ENCODE peak calls at places on chromosome 10, in ten cellular contexts. One of them, this sample, is unnamed.

GRCh38 chr10:84427903-84428650 is 99.7 kb downstream of the CCSER2 start:
- DNase-seq in smooth muscle cell of the brain vasculature: no peak
- DNase-seq in midbrain: no peak
- DNase-seq in chondrocyte: no peak
- DNase-seq in activated naive CD4-positive, alpha-beta T cell: no peak
- DNase-seq in thoracic aorta: no peak
- DNase-seq in IMR-90: peak
- DNase-seq in PC-3: peak
- DNase-seq in T-helper 1 cell: no peak
- DNase-seq in activated T-helper 1 cell treated with Interleukin-2 at 50 U/mL for 16 hours: no peak
- DNase-seq in this sample: no peak

GRCh38 chr10:17227367-17228080 is 517 bp upstream of the VIM start:
- DNase-seq in smooth muscle cell of the brain vasculature: no peak
- DNase-seq in midbrain: no peak
- DNase-seq in chondrocyte: no peak
- DNase-seq in activated naive CD4-positive, alpha-beta T cell: no peak
- DNase-seq in thoracic aorta: no peak
- DNase-seq in IMR-90: peak
- DNase-seq in PC-3: no peak
- DNase-seq in T-helper 1 cell: peak
- DNase-seq in activated T-helper 1 cell treated with Interleukin-2 at 50 U/mL for 16 hours: no peak
- DNase-seq in this sample: peak

GRCh38 chr10:25556457-25556856 is 377.6 kb upstream of the MYO3A start:
- DNase-seq in smooth muscle cell of the brain vasculature: no peak
- DNase-seq in midbrain: no peak
- DNase-seq in chondrocyte: no peak
- DNase-seq in activated naive CD4-positive, alpha-beta T cell: no peak
- DNase-seq in thoracic aorta: no peak
- DNase-seq in IMR-90: peak
- DNase-seq in PC-3: peak
- DNase-seq in T-helper 1 cell: no peak
- DNase-seq in activated T-helper 1 cell treated with Interleukin-2 at 50 U/mL for 16 hours: no peak
- DNase-seq in this sample: no peak

GRCh38 chr10:91409869-91410637 is at the start of gene HECTD2:
- DNase-seq in smooth muscle cell of the brain vasculature: peak
- DNase-seq in midbrain: peak
- DNase-seq in chondrocyte: peak
- DNase-seq in activated naive CD4-positive, alpha-beta T cell: peak
- DNase-seq in thoracic aorta: peak
- DNase-seq in IMR-90: peak
- DNase-seq in PC-3: peak
- DNase-seq in T-helper 1 cell: peak
- DNase-seq in activated T-helper 1 cell treated with Interleukin-2 at 50 U/mL for 16 hours: peak
- DNase-seq in this sample: peak

GRCh38 chr10:63042256-63042655 is 90.9 kb upstream of the NRBF2 start:
- DNase-seq in smooth muscle cell of the brain vasculature: no peak
- DNase-seq in midbrain: no peak
- DNase-seq in chondrocyte: no peak
- DNase-seq in activated naive CD4-positive, alpha-beta T cell: no peak
- DNase-seq in thoracic aorta: no peak
- DNase-seq in IMR-90: no peak
- DNase-seq in PC-3: no peak
- DNase-seq in T-helper 1 cell: no peak
- DNase-seq in activated T-helper 1 cell treated with Interleukin-2 at 50 U/mL for 16 hours: no peak
- DNase-seq in this sample: no peak

GRCh38 chr10:124671486-124672075 is 72.6 kb downstream of the FAM53B start:
- DNase-seq in smooth muscle cell of the brain vasculature: no peak
- DNase-seq in midbrain: peak
- DNase-seq in chondrocyte: no peak
- DNase-seq in activated naive CD4-positive, alpha-beta T cell: no peak
- DNase-seq in thoracic aorta: no peak
- DNase-seq in IMR-90: no peak
- DNase-seq in PC-3: peak
- DNase-seq in T-helper 1 cell: peak
- DNase-seq in activated T-helper 1 cell treated with Interleukin-2 at 50 U/mL for 16 hours: no peak
- DNase-seq in this sample: no peak

GRCh38 chr10:14606633-14607032 is 168.1 kb downstream of the FAM107B start:
- DNase-seq in smooth muscle cell of the brain vasculature: no peak
- DNase-seq in midbrain: no peak
- DNase-seq in chondrocyte: no peak
- DNase-seq in activated naive CD4-positive, alpha-beta T cell: no peak
- DNase-seq in thoracic aorta: no peak
- DNase-seq in IMR-90: no peak
- DNase-seq in PC-3: no peak
- DNase-seq in T-helper 1 cell: no peak
- DNase-seq in activated T-helper 1 cell treated with Interleukin-2 at 50 U/mL for 16 hours: no peak
- DNase-seq in this sample: peak

GRCh38 chr10:24272374-24272773 is 63.4 kb downstream of the KIAA1217 start:
- DNase-seq in smooth muscle cell of the brain vasculature: no peak
- DNase-seq in midbrain: no peak
- DNase-seq in chondrocyte: no peak
- DNase-seq in activated naive CD4-positive, alpha-beta T cell: no peak
- DNase-seq in thoracic aorta: no peak
- DNase-seq in IMR-90: no peak
- DNase-seq in PC-3: no peak
- DNase-seq in T-helper 1 cell: no peak
- DNase-seq in activated T-helper 1 cell treated with Interleukin-2 at 50 U/mL for 16 hours: no peak
- DNase-seq in this sample: no peak

GRCh38 chr10:100696477-100696901 is 48.9 kb upstream of the PAX2 start:
- DNase-seq in smooth muscle cell of the brain vasculature: no peak
- DNase-seq in midbrain: no peak
- DNase-seq in chondrocyte: no peak
- DNase-seq in activated naive CD4-positive, alpha-beta T cell: no peak
- DNase-seq in thoracic aorta: no peak
- DNase-seq in IMR-90: no peak
- DNase-seq in PC-3: no peak
- DNase-seq in T-helper 1 cell: peak
- DNase-seq in activated T-helper 1 cell treated with Interleukin-2 at 50 U/mL for 16 hours: no peak
- DNase-seq in this sample: peak

GRCh38 chr10:48523212-48523819 is 81.6 kb downstream of the ARHGAP22 start:
- DNase-seq in smooth muscle cell of the brain vasculature: no peak
- DNase-seq in midbrain: no peak
- DNase-seq in chondrocyte: no peak
- DNase-seq in activated naive CD4-positive, alpha-beta T cell: no peak
- DNase-seq in thoracic aorta: peak
- DNase-seq in IMR-90: peak
- DNase-seq in PC-3: peak
- DNase-seq in T-helper 1 cell: no peak
- DNase-seq in activated T-helper 1 cell treated with Interleukin-2 at 50 U/mL for 16 hours: no peak
- DNase-seq in this sample: no peak

GRCh38 chr10:70571236-70571635 is 31.3 kb downstream of the PRF1 start:
- DNase-seq in smooth muscle cell of the brain vasculature: no peak
- DNase-seq in midbrain: no peak
- DNase-seq in chondrocyte: peak
- DNase-seq in activated naive CD4-positive, alpha-beta T cell: no peak
- DNase-seq in thoracic aorta: no peak
- DNase-seq in IMR-90: no peak
- DNase-seq in PC-3: no peak
- DNase-seq in T-helper 1 cell: no peak
- DNase-seq in activated T-helper 1 cell treated with Interleukin-2 at 50 U/mL for 16 hours: no peak
- DNase-seq in this sample: no peak

GRCh38 chr10:115937756-115938032 is 335.3 kb downstream of the GFRA1 start:
- DNase-seq in smooth muscle cell of the brain vasculature: no peak
- DNase-seq in midbrain: no peak
- DNase-seq in chondrocyte: no peak
- DNase-seq in activated naive CD4-positive, alpha-beta T cell: no peak
- DNase-seq in thoracic aorta: no peak
- DNase-seq in IMR-90: no peak
- DNase-seq in PC-3: no peak
- DNase-seq in T-helper 1 cell: no peak
- DNase-seq in activated T-helper 1 cell treated with Interleukin-2 at 50 U/mL for 16 hours: no peak
- DNase-seq in this sample: no peak

GRCh38 chr10:74927701-74928100 is 101.3 kb downstream of the KAT6B start:
- DNase-seq in smooth muscle cell of the brain vasculature: no peak
- DNase-seq in midbrain: no peak
- DNase-seq in chondrocyte: no peak
- DNase-seq in activated naive CD4-positive, alpha-beta T cell: no peak
- DNase-seq in thoracic aorta: no peak
- DNase-seq in IMR-90: peak
- DNase-seq in PC-3: peak
- DNase-seq in T-helper 1 cell: no peak
- DNase-seq in activated T-helper 1 cell treated with Interleukin-2 at 50 U/mL for 16 hours: no peak
- DNase-seq in this sample: no peak

GRCh38 chr10:2839081-2839725 is 228.1 kb upstream of the PFKP start:
- DNase-seq in smooth muscle cell of the brain vasculature: no peak
- DNase-seq in midbrain: no peak
- DNase-seq in chondrocyte: no peak
- DNase-seq in activated naive CD4-positive, alpha-beta T cell: peak
- DNase-seq in thoracic aorta: no peak
- DNase-seq in IMR-90: peak
- DNase-seq in PC-3: peak
- DNase-seq in T-helper 1 cell: peak
- DNase-seq in activated T-helper 1 cell treated with Interleukin-2 at 50 U/mL for 16 hours: no peak
- DNase-seq in this sample: peak

GRCh38 chr10:32314588-32314987 is 32.4 kb downstream of the EPC1 start:
- DNase-seq in smooth muscle cell of the brain vasculature: no peak
- DNase-seq in midbrain: no peak
- DNase-seq in chondrocyte: no peak
- DNase-seq in activated naive CD4-positive, alpha-beta T cell: no peak
- DNase-seq in thoracic aorta: no peak
- DNase-seq in IMR-90: no peak
- DNase-seq in PC-3: no peak
- DNase-seq in T-helper 1 cell: no peak
- DNase-seq in activated T-helper 1 cell treated with Interleukin-2 at 50 U/mL for 16 hours: no peak
- DNase-seq in this sample: no peak

GRCh38 chr10:14593806-14594205 is 180.9 kb downstream of the FAM107B start:
- DNase-seq in smooth muscle cell of the brain vasculature: no peak
- DNase-seq in midbrain: no peak
- DNase-seq in chondrocyte: no peak
- DNase-seq in activated naive CD4-positive, alpha-beta T cell: no peak
- DNase-seq in thoracic aorta: no peak
- DNase-seq in IMR-90: no peak
- DNase-seq in PC-3: no peak
- DNase-seq in T-helper 1 cell: no peak
- DNase-seq in activated T-helper 1 cell treated with Interleukin-2 at 50 U/mL for 16 hours: no peak
- DNase-seq in this sample: no peak

GRCh38 chr10:35074266-35074665 is 15.9 kb downstream of the CUL2 start:
- DNase-seq in smooth muscle cell of the brain vasculature: no peak
- DNase-seq in midbrain: no peak
- DNase-seq in chondrocyte: no peak
- DNase-seq in activated naive CD4-positive, alpha-beta T cell: no peak
- DNase-seq in thoracic aorta: no peak
- DNase-seq in IMR-90: peak
- DNase-seq in PC-3: no peak
- DNase-seq in T-helper 1 cell: no peak
- DNase-seq in activated T-helper 1 cell treated with Interleukin-2 at 50 U/mL for 16 hours: no peak
- DNase-seq in this sample: no peak

GRCh38 chr10:12165992-12166775 is 29.5 kb downstream of the NUDT5 start:
- DNase-seq in smooth muscle cell of the brain vasculature: no peak
- DNase-seq in midbrain: no peak
- DNase-seq in chondrocyte: no peak
- DNase-seq in activated naive CD4-positive, alpha-beta T cell: no peak
- DNase-seq in thoracic aorta: no peak
- DNase-seq in IMR-90: no peak
- DNase-seq in PC-3: no peak
- DNase-seq in T-helper 1 cell: no peak
- DNase-seq in activated T-helper 1 cell treated with Interleukin-2 at 50 U/mL for 16 hours: no peak
- DNase-seq in this sample: no peak

GRCh38 chr10:30732671-30733070 is 103.1 kb upstream of the LYZL2 start:
- DNase-seq in smooth muscle cell of the brain vasculature: no peak
- DNase-seq in midbrain: no peak
- DNase-seq in chondrocyte: no peak
- DNase-seq in activated naive CD4-positive, alpha-beta T cell: no peak
- DNase-seq in thoracic aorta: no peak
- DNase-seq in IMR-90: no peak
- DNase-seq in PC-3: no peak
- DNase-seq in T-helper 1 cell: no peak
- DNase-seq in activated T-helper 1 cell treated with Interleukin-2 at 50 U/mL for 16 hours: no peak
- DNase-seq in this sample: no peak

GRCh38 chr10:114024876-114025609 is 18.6 kb upstream of the ADRB1 start:
- DNase-seq in smooth muscle cell of the brain vasculature: no peak
- DNase-seq in midbrain: peak
- DNase-seq in chondrocyte: no peak
- DNase-seq in activated naive CD4-positive, alpha-beta T cell: no peak
- DNase-seq in thoracic aorta: no peak
- DNase-seq in IMR-90: peak
- DNase-seq in PC-3: no peak
- DNase-seq in T-helper 1 cell: peak
- DNase-seq in activated T-helper 1 cell treated with Interleukin-2 at 50 U/mL for 16 hours: no peak
- DNase-seq in this sample: peak

GRCh38 chr10:3452234-3452633 is 279.7 kb upstream of the PITRM1 start:
- DNase-seq in smooth muscle cell of the brain vasculature: peak
- DNase-seq in midbrain: peak
- DNase-seq in chondrocyte: no peak
- DNase-seq in activated naive CD4-positive, alpha-beta T cell: no peak
- DNase-seq in thoracic aorta: no peak
- DNase-seq in IMR-90: peak
- DNase-seq in PC-3: peak
- DNase-seq in T-helper 1 cell: peak
- DNase-seq in activated T-helper 1 cell treated with Interleukin-2 at 50 U/mL for 16 hours: no peak
- DNase-seq in this sample: no peak

GRCh38 chr10:11874568-11875182 is 51.5 kb downstream of the PROSER2 start:
- DNase-seq in smooth muscle cell of the brain vasculature: no peak
- DNase-seq in midbrain: no peak
- DNase-seq in chondrocyte: peak
- DNase-seq in activated naive CD4-positive, alpha-beta T cell: no peak
- DNase-seq in thoracic aorta: no peak
- DNase-seq in IMR-90: peak
- DNase-seq in PC-3: peak
- DNase-seq in T-helper 1 cell: no peak
- DNase-seq in activated T-helper 1 cell treated with Interleukin-2 at 50 U/mL for 16 hours: no peak
- DNase-seq in this sample: no peak

GRCh38 chr10:11150255-11150731 is 132.6 kb downstream of the CELF2 start:
- DNase-seq in smooth muscle cell of the brain vasculature: no peak
- DNase-seq in midbrain: no peak
- DNase-seq in chondrocyte: no peak
- DNase-seq in activated naive CD4-positive, alpha-beta T cell: no peak
- DNase-seq in thoracic aorta: no peak
- DNase-seq in IMR-90: no peak
- DNase-seq in PC-3: no peak
- DNase-seq in T-helper 1 cell: peak
- DNase-seq in activated T-helper 1 cell treated with Interleukin-2 at 50 U/mL for 16 hours: no peak
- DNase-seq in this sample: peak

GRCh38 chr10:61974611-61975010 is 73.1 kb downstream of the ARID5B start:
- DNase-seq in smooth muscle cell of the brain vasculature: no peak
- DNase-seq in midbrain: peak
- DNase-seq in chondrocyte: no peak
- DNase-seq in activated naive CD4-positive, alpha-beta T cell: no peak
- DNase-seq in thoracic aorta: peak
- DNase-seq in IMR-90: peak
- DNase-seq in PC-3: peak
- DNase-seq in T-helper 1 cell: no peak
- DNase-seq in activated T-helper 1 cell treated with Interleukin-2 at 50 U/mL for 16 hours: no peak
- DNase-seq in this sample: no peak

This sample was measured in MM.1S.